ENCODE peak calls at places on chromosomes 2 and 18, in five cellular contexts. S is T-helper 1 cell; X is AG04450; M is tibial artery; Q is stimulated activated CD4-positive, alpha-beta T cell treated with anti-CD3 and anti-CD28 coated beads, Interleukin-4, amount 100 ng/mL, for 48 hours. J is an unnamed sample.

GRCh38 chr2:135265960-135266490 is 213.9 kb downstream of the RAB3GAP1 start:
- DNase-seq in Q (no peak), M (no peak), X (no peak), S (no peak), J (no peak)

GRCh38 chr2:187658952-187659525 is 104.8 kb upstream of the TFPI start:
- DNase-seq in M (no peak), X (peak), S (no peak), Q (no peak), J (no peak)

GRCh38 chr18:75211721-75212625 is 1.4 kb downstream of the TSHZ1 start:
- DNase-seq in S (no peak), M (no peak), Q (no peak), X (no peak), J (no peak)

GRCh38 chr2:141423212-141423611 is 707.6 kb downstream of the LRP1B start:
- DNase-seq in M (no peak), S (no peak), X (no peak), Q (no peak), J (no peak)

GRCh38 chr2:85288244-85288725 is 39.5 kb downstream of the TGOLN2 start:
- DNase-seq in S (no peak), M (no peak), Q (no peak), X (no peak), J (no peak)

GRCh38 chr2:72827999-72828646 is 2.3 kb upstream of the EXOC6B start:
- DNase-seq in X (peak), Q (no peak), M (no peak), S (no peak), J (no peak)

GRCh38 chr2:128372621-128373341 is 54.1 kb upstream of the HS6ST1 start:
- DNase-seq in X (no peak), S (no peak), Q (no peak), M (peak), J (no peak)

GRCh38 chr2:102066554-102066953 is 74.8 kb downstream of the IL1R2 start:
- DNase-seq in S (no peak), M (no peak), Q (no peak), X (no peak), J (no peak)

GRCh38 chr2:140851258-140851657 is 1279.6 kb downstream of the LRP1B start:
- DNase-seq in S (no peak), Q (no peak), M (no peak), X (no peak), J (no peak)

GRCh38 chr18:33578371-33579146 is 540 bp downstream of the ASXL3 start:
- DNase-seq in S (no peak), Q (no peak), M (peak), X (no peak), J (no peak)

GRCh38 chr18:72811047-72811446 is 56.7 kb downstream of the NETO1 start:
- DNase-seq in M (no peak), X (no peak), Q (no peak), S (no peak), J (no peak)

GRCh38 chr2:123211181-123211580 is 813.9 kb upstream of the CNTNAP5 start:
- DNase-seq in M (no peak), Q (no peak), X (no peak), S (no peak), J (no peak)

GRCh38 chr18:54147439-54147838 is 77.0 kb downstream of the MBD2 start:
- DNase-seq in X (no peak), S (no peak), Q (no peak), M (no peak), J (no peak)

GRCh38 chr2:130975729-130976128 is 117.5 kb downstream of the FAM168B start:
- DNase-seq in M (no peak), S (no peak), X (no peak), Q (no peak), J (no peak)

GRCh38 chr18:53838796-53839195 is 385.7 kb downstream of the MBD2 start:
- DNase-seq in Q (no peak), X (no peak), M (no peak), S (no peak), J (no peak)

GRCh38 chr2:42238644-42239288 is 69.6 kb downstream of the EML4 start:
- DNase-seq in S (no peak), Q (peak), X (no peak), M (no peak), J (no peak)

GRCh38 chr2:26086155-26086634 is 52.3 kb downstream of the RAB10 start:
- DNase-seq in Q (no peak), S (no peak), X (peak), M (no peak), J (peak)

GRCh38 chr2:197838036-197838435 is 33.6 kb downstream of the PLCL1 start:
- DNase-seq in M (no peak), S (no peak), X (no peak), Q (peak), J (peak)

GRCh38 chr2:108593547-108594098 is 59.4 kb downstream of the LIMS1 start:
- DNase-seq in X (no peak), Q (no peak), M (no peak), S (no peak), J (peak)